ENCODE peak calls at places on chromosomes 3 and 15, in five cellular contexts. Y is A549, C is body of pancreas, O is right lobe of liver, B is GM12892. S is an unnamed sample.

GRCh38 chr3:181629701-181630100 is 82.0 kb upstream of the SOX2 start:
- DNase-seq in B (no peak), Y (no peak), C (no peak), O (no peak), S (no peak)

GRCh38 chr15:29668120-29668602 is 154.1 kb downstream of the TJP1 start:
- DNase-seq in Y (peak), O (peak), B (no peak), C (peak), S (peak)

GRCh38 chr3:161854232-161854771 is 357.7 kb downstream of the OTOL1 start:
- DNase-seq in O (no peak), Y (peak), C (peak), B (no peak), S (peak)

GRCh38 chr3:102536479-102536878 is 101.7 kb downstream of the ZPLD1 start:
- DNase-seq in C (peak), O (no peak), Y (peak), B (no peak), S (peak)

GRCh38 chr3:151841801-151842200 is 27.9 kb downstream of the AADAC start:
- DNase-seq in O (no peak), C (no peak), Y (no peak), B (no peak), S (no peak)

GRCh38 chr3:170007031-170007663 is 30.6 kb upstream of the GPR160 start:
- DNase-seq in C (peak), Y (no peak), B (peak), O (no peak), S (no peak)

GRCh38 chr3:134448664-134449063 is 37.1 kb downstream of the ANAPC13 start:
- DNase-seq in B (no peak), O (no peak), C (no peak), Y (no peak), S (no peak)

GRCh38 chr3:16090013-16090412 is 84.5 kb upstream of the GALNT15 start:
- DNase-seq in B (no peak), C (peak), Y (peak), O (no peak), S (no peak)

GRCh38 chr15:73318463-73319351 is 50.1 kb downstream of the HCN4 start:
- DNase-seq in C (no peak), B (no peak), O (peak), Y (no peak), S (no peak)

GRCh38 chr3:193174137-193174536 is 66.9 kb upstream of the PLAAT1 start:
- DNase-seq in Y (no peak), O (no peak), C (no peak), B (no peak), S (no peak)

GRCh38 chr3:108472011-108472591 is 38.3 kb downstream of the MYH15 start:
- DNase-seq in Y (peak), B (no peak), O (no peak), C (no peak), S (peak)

GRCh38 chr3:150255416-150255815 is 152.7 kb upstream of the TSC22D2 start:
- DNase-seq in C (peak), O (peak), B (no peak), Y (no peak), S (no peak)

DNA sequence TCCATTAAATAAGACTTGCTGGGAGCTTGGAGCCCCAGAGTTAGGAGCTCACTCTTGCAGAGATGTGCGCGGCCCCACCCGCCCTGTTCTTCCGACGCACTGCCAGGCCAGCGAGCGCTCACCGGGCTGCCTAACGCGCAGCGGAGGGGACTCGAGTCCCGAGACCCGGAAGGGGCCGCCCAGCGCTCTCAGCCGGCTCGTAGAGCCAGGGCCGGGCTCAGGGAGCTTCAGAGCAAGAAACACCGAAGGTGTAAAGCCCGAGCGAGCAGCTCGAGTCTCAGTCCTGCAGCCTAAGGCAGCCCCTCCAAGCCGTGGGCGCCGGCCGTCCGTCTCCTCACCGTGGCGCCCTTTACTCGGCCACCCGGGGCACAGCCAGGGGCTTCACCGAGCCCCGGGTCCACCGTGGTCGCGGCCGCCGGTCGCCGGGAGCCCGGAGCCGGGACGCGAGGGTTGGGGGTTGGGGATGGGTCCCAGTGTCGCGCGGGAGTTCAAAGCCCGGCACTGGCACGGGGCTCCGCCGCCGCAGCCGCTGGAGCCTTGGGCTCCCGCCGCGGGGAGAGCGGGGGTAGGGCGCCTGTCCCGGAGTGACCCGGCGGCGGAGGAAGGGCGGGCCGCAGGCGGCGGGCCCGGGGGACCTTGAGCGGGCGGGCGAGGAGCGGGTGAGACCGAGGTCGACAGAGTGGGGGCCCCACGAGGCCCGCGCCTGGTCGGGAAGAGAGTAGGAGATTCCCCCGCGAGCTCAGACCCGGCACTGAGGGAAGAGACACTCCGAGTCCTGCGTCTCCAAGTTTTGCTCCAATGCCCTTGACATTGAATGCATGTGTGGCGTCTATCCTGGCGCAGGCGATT is 26.9 kb upstream of the THRB start:
- DNase-seq in C (peak), B (no peak), Y (peak), O (peak), S (peak)
- TF ChIP-seq POLR2A in C (peak), B (no peak), Y (no peak), O (no peak), S (peak)

DNA sequence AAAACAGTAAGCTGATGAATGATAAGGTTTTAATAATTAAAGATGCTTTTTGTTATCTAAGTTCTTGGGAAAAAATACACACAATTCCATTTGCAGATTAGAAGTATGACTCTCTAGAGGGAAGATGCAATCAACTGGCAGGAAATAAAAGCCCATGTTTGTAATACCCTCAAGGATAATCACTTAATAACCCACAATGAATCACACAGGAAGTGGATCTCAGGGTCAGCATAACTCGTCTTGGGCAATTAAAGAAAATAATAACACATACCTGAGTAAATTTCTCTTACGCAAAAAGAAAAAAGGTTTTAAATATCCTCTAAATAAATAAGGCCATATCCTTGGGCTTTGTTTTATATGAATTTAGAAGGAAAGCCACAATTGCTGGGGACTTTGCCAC is 9.4 kb upstream of the EID1 start:
- DNase-seq in O (no peak), Y (peak), C (no peak), B (no peak), S (no peak)
- TF ChIP-seq POLR2A in O (no peak), Y (no peak), C (no peak), B (no peak), S (no peak)

DNA sequence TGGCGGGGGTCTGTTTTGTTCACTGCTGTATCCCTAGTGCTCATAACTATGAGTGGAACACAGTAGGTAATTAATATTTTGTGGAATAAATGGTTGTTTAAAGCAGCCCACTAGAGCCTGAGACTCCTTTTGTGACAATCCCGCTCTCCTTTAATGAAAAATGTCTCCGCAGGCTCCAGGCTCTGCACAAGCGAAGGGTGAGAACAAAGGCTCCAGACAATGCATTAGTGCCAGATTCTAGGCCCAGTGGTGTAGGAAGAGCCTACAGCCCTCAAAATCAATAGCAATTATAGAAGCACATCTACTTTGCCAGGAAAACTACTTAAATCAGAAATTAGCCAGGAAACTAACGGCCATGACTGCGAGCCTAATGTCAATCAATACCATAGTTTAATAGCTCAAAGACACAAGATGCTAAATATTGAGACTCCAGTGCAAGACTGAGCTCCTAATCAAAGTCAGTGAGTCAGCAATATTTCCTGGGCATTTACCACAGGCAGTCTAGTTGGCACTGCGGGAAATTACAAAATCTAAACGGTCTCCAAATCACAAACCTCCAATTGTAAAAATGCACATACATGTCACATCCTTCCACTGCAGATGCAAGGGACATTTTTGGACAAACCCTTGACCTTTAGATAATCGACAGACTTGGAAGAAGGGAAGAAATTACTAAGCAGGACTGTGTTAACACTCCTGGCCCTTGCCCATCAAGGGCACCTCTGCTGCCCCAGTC is 2.3 kb downstream of the ANXA2 start:
- DNase-seq in C (no peak), O (no peak), B (no peak), Y (no peak), S (peak)
- TF ChIP-seq POLR2A in C (no peak), O (no peak), B (no peak), Y (no peak), S (no peak)

GRCh38 chr3:183309276-183309675 is 56.2 kb downstream of the B3GNT5 start:
- DNase-seq in O (peak), B (no peak), Y (no peak), C (no peak), S (no peak)
- TF ChIP-seq POLR2A in O (no peak), B (no peak), Y (no peak), C (no peak), S (no peak)

GRCh38 chr3:72651498-72651897 is 196.7 kb downstream of the SHQ1 start:
- DNase-seq in C (no peak), O (no peak), B (no peak), Y (no peak), S (no peak)

GRCh38 chr3:72641072-72641471 is 207.2 kb downstream of the SHQ1 start:
- DNase-seq in B (no peak), C (no peak), Y (no peak), O (no peak), S (no peak)

GRCh38 chr3:72641684-72642083 is 206.6 kb downstream of the SHQ1 start:
- DNase-seq in Y (no peak), C (no peak), O (no peak), B (no peak), S (no peak)

GRCh38 chr3:72646263-72646662 is 202.0 kb downstream of the SHQ1 start:
- DNase-seq in B (no peak), O (no peak), Y (no peak), C (no peak), S (no peak)
- TF ChIP-seq POLR2A in B (no peak), O (no peak), Y (no peak), C (no peak), S (no peak)

GRCh38 chr3:127035672-127036071 is 52.8 kb downstream of the PLXNA1 start:
- DNase-seq in Y (peak), B (no peak), O (peak), C (peak), S (peak)
- TF ChIP-seq POLR2A in Y (no peak), B (no peak), O (no peak), C (no peak), S (no peak)

GRCh38 chr3:184174278-184174645 is 393 bp upstream of the AP2M1 start:
- DNase-seq in B (no peak), C (no peak), Y (no peak), O (no peak), S (no peak)

GRCh38 chr3:184173374-184173722 is 1.3 kb upstream of the AP2M1 start:
- DNase-seq in B (no peak), C (no peak), Y (no peak), O (no peak), S (no peak)

GRCh38 chr3:184175981-184176376 is 1.3 kb downstream of the AP2M1 start:
- DNase-seq in O (no peak), Y (no peak), B (no peak), C (no peak), S (no peak)

GRCh38 chr3:184175506-184175905 is 851 bp downstream of the AP2M1 start:
- DNase-seq in C (no peak), B (no peak), O (no peak), Y (no peak), S (peak)

GRCh38 chr3:184174646-184175492 is at the start of gene AP2M1:
- DNase-seq in Y (peak), C (peak), O (peak), B (peak), S (peak)
- TF ChIP-seq POLR2A in Y (peak), C (peak), O (peak), B (peak), S (peak)

GRCh38 chr15:22839046-22839705 is 710 bp downstream of the NIPA2 start:
- DNase-seq in C (no peak), O (no peak), B (no peak), Y (no peak), S (peak)

DNA sequence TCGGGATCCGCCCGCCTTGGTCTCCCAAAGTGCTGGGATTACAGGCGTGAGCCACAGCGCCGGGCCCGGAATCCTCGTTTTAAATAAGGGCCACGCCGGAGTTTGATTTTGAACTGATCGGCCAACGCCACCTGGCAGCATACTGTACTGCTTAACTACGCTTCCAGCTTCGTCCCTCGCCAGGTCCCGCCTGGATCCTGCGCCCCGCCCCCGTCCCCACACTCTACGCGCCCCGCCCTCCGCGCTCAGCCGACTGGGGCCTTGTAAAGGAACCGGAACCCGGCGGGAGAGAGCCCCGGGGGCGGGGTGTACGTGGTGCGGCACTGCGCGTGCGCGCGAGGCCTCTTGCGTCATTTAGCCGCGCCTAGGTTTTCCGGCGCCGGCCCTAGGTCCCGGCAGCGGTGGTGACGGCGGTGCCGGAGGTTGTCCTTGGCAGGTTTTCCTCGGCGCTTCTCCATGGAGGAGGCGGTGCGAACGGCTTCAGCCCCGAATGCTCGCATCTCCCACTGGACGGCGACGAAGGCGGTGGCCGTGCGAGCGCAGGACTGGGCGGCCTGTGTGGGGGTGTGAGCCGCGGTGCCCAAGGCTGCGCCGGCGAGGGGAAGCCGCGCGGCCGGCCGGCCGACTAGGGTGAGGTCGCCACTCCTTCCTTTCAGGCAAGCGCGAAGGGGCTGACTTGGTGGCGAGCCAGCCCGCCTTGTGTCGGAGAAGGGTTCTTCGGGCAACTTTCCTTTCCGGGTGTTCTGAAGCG is at the start of gene NIPA2:
- DNase-seq in O (peak), C (peak), Y (peak), B (peak), S (peak)
- TF ChIP-seq POLR2A in O (peak), C (peak), Y (peak), B (peak), S (peak)

GRCh38 chr15:63504979-63505841 is 817 bp downstream of the USP3 start:
- DNase-seq in Y (peak), O (peak), B (no peak), C (peak), S (peak)

GRCh38 chr15:63503739-63504246 is 600 bp upstream of the USP3 start:
- DNase-seq in Y (peak), B (no peak), C (peak), O (peak), S (peak)

GRCh38 chr15:63505842-63506222 is 1.4 kb downstream of the USP3 start:
- DNase-seq in B (no peak), O (no peak), Y (no peak), C (no peak), S (no peak)

GRCh38 chr15:63502843-63503738 is 1.3 kb upstream of the USP3 start:
- DNase-seq in B (no peak), C (peak), O (peak), Y (peak), S (peak)

GRCh38 chr15:63504247-63504978 is at the start of gene USP3:
- DNase-seq in Y (peak), B (peak), O (peak), C (peak), S (peak)
- TF ChIP-seq POLR2A in Y (peak), B (peak), O (peak), C (peak), S (peak)

GRCh38 chr3:123130079-123130726 is 63.4 kb downstream of the PDIA5 start:
- DNase-seq in C (no peak), B (no peak), O (peak), Y (no peak), S (peak)
- TF ChIP-seq POLR2A in C (no peak), B (no peak), O (peak), Y (no peak), S (no peak)

S was measured in erythroblast.